ENCODE peak calls at places on chromosomes 6 and 20, in four cellular contexts. I is stomach, S is endothelial cell of umbilical vein, K is endodermal cell. E is an unnamed sample. For H3K9me3, the result is how much of the 10 kb centered on the place peaks cover.

GRCh38 chr6:81753709-81754678 is 1.5 kb upstream of the TENT5A start:
- DNase-seq in I (peak), S (peak), K (peak), E (peak)

GRCh38 chr6:25700841-25701240 is 48.8 kb downstream of the SCGN start:
- DNase-seq in I (no peak), S (no peak), K (no peak), E (no peak)

GRCh38 chr20:57995381-57995977 is 233.0 kb downstream of the ANKRD60 start:
- DNase-seq in I (no peak), S (no peak), K (no peak), E (no peak)

GRCh38 chr6:98039876-98040605 is 757.0 kb upstream of the MMS22L start:
- DNase-seq in I (no peak), S (no peak), K (peak), E (no peak)

GRCh38 chr6:111490067-111490466 is 7.0 kb upstream of the REV3L start:
- DNase-seq in I (no peak), S (no peak), K (no peak), E (no peak)

GRCh38 chr20:1664911-1665310 is 7.3 kb upstream of the SIRPG start:
- DNase-seq in I (peak), S (no peak), K (no peak), E (no peak)

GRCh38 chr6:29853245-29853644 is 25.6 kb downstream of the HLA-G start:
- DNase-seq in I (no peak), S (no peak), K (no peak), E (no peak)

GRCh38 chr20:62234346-62234745 is 4.0 kb upstream of the OSBPL2 start:
- DNase-seq in I (peak), S (no peak), K (no peak), E (no peak)

GRCh38 chr6:152338335-152339125 is 298.6 kb downstream of the SYNE1 start:
- DNase-seq in I (peak), S (peak), K (peak), E (peak)

GRCh38 chr6:52984247-52984646 is 10.8 kb downstream of the GSTA4 start:
- DNase-seq in I (no peak), S (no peak), K (no peak), E (no peak)

GRCh38 chr6:68635706-68636513 is 828 bp downstream of the ADGRB3 start:
- DNase-seq in I (no peak), S (peak), K (peak), E (no peak)

GRCh38 chr20:50175938-50176933 is 14.4 kb upstream of the CEBPB start:
- DNase-seq in I (no peak), S (no peak), K (no peak), E (no peak)

GRCh38 chr20:44198872-44199271 is 11.7 kb downstream of the OSER1 start:
- DNase-seq in I (no peak), S (no peak), K (no peak), E (no peak)

GRCh38 chr20:23245553-23246128 is 105.0 kb upstream of the NXT1 start:
- DNase-seq in I (peak), S (peak), K (peak), E (peak)

GRCh38 chr6:37516076-37516919 is 16.6 kb upstream of the CCDC167 start:
- DNase-seq in I (peak), S (no peak), K (peak), E (peak)

GRCh38 chr20:19730716-19731115 is 27.3 kb upstream of the RIN2 start:
- DNase-seq in I (no peak), S (peak), K (no peak), E (no peak)

GRCh38 chr6:49030621-49031020 is 432.4 kb downstream of the MMUT start:
- DNase-seq in I (no peak), S (no peak), K (no peak), E (no peak)

GRCh38 chr20:51906049-51906448 is 103.7 kb upstream of the SALL4 start:
- DNase-seq in I (no peak), S (no peak), K (no peak), E (no peak)

GRCh38 chr6:165245287-165245686 is 64.1 kb downstream of the C6orf118 start:
- DNase-seq in I (no peak), S (no peak), K (no peak), E (no peak)

DNA sequence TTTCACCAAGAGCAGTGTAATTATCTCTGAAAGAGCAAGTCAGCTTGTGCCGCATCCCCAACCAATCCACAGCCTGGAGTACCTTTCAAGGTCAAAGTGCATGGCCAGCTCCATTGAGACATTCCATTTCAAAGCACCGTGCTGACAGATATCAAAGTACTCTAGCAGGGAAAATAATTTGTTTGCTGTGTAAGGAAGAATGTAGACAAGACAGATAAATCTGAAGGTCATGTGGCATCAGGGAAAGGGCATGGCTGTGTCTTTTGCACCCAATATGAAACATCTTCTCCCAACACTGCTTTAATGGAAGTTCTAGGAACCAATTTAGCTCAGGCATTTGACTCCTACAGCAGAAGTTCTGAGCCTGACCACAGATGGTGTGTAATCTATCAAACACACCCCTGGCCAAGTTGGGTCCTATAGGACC is 242.7 kb upstream of the TAB2 start:
- DNase-seq in I (no peak), S (no peak), K (no peak), E (no peak)
- H3K4me3 ChIP-seq in I (no peak), S (no peak), K (no peak), E (no peak)

GRCh38 chr6:150091466-150091865 is 22.5 kb upstream of the ULBP3 start:
- DNase-seq in I (no peak), S (no peak), K (no peak), E (no peak)
- H3K9me3 ChIP-seq in I (under half), S (under half), K (under half), E (under half)

DNA sequence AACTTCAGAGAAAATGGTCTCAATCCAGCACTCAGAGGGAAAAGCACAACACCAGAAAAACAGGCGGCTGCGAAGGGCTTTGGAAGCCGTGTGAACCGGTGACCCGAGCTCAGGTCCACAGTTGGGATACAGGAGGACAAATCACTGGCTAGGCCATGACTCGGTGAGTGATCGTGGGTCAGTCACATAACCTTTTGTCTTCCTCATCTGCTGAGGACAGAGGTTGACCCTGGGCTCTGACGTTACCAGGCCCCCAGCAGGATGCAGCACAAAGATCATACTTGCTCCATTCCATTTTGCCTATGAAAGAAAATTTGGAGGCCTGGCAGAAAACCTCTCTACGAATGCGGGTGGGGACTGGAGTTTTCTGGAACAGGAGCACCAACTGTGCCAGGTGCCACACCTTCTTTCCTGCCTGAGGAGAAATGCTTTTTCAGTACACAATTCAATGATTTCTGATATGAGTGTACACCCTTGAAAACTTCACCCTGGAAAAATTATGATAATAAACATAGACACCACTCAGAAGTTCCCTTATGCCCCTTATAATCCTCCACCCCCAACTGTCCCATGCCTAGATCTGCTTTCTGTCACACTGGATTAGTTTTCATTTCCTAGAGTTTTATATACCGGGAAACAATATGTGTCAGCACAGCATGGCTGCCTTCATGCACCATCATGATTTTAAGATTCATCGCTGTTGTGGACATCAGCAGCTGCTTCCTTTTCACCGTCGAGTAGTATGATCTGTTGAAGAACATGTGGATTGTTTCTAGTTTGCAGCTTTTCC is 85.3 kb upstream of the RALGAPA2 start:
- DNase-seq in I (no peak), S (no peak), K (no peak), E (no peak)
- H3K4me3 ChIP-seq in I (no peak), S (no peak), K (no peak), E (no peak)

DNA sequence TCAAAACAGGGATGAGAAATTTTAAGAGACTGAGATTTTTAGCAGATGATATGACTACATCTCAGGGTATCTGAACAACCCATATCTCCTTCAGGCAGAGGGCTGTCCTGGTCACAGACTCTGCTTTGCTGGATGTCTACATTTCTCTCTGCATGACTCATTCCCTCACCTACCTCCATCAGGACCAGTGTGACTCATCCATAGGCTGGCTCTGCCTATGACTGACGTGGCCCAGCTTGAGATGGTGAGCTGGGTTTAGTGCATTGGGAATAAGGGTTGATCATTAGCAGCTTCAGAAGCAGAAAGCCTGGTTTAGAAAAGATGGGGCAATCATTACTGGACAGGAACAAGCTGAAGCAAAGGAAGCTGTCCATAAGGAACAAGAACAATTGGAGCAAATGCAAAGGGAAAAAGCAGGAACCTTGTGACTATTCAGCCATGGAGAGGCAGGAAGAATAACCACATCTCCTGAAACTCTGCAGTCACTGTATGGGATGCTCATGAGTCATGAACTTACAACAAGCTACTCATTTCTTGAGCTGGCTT is 86.4 kb upstream of the CBLN4 start:
- DNase-seq in I (no peak), S (no peak), K (no peak), E (no peak)
- H3K9me3 ChIP-seq in I (under half), S (under half), K (half or more), E (under half)

DNA sequence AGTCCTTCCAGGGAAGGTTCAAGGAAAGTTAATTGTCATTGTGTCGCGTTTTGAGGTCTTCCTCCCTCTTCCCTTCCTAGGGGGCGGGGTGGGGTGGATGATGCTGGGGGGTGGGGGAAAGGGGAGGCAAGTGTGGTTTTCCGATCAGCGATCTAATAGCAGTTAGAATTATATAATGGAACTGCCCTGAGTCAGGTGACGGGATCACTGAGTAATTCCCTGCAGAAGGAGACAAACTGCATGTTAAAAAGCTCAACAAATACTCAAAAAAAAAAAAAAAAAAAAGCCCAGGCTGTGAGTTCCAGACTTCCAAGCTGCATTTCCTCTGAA is 240.4 kb downstream of the PHACTR1 start:
- DNase-seq in I (no peak), S (no peak), K (no peak), E (no peak)
- H3K4me3 ChIP-seq in I (peak), S (peak), K (peak), E (peak)

DNA sequence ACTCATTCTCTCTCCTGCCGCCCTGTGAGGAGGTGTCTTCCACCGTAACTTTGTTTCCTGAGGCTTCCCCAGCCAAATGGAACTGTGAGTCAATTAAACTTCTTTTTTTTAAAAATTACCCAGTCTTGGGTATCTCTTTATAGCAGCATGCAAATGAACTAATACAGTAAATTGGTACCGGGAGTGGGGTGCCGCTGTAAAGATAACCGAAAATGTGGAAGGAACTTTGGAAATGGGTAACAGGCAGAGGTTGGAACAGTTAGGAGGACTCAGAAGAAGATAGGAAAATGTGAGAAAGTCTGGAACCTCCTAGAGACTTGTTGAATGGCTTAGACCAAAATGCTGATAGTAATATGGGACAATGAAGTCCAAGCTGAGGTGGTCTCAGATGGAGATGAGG is 55.8 kb downstream of the EPB41L2 start:
- DNase-seq in I (no peak), S (no peak), K (no peak), E (no peak)
- H3K9me3 ChIP-seq in I (under half), S (under half), K (under half), E (under half)

E was measured in colonic mucosa.